ENCODE peak calls at places on chromosome 21, in four cellular contexts. X is CD8-positive, alpha-beta T cell; R is activated CD4-positive, alpha-beta memory T cell treated with anti-CD3 and anti-CD28 coated beads for 36 hours; Q is lung. L is an unnamed sample.

GRCh38 chr21:45818276-45818903 is 163.2 kb upstream of the COL6A1 start:
- DNase-seq in X (no peak), R (peak; percentile 52), Q (no peak), L (no peak)

GRCh38 chr21:15005391-15005790 is 59.4 kb downstream of the NRIP1 start:
- DNase-seq in X (peak; percentile 12), R (no peak), Q (no peak), L (peak; percentile 55)

GRCh38 chr21:40185208-40185607 is 318.0 kb downstream of the PCP4 start:
- DNase-seq in X (no peak), R (no peak), Q (no peak), L (no peak)

GRCh38 chr21:39185157-39185556 is 1.9 kb upstream of the PSMG1 start:
- DNase-seq in X (no peak), R (no peak), Q (no peak), L (no peak)

GRCh38 chr21:45405819-45406762 is 1.1 kb downstream of the COL18A1 start:
- DNase-seq in X (no peak), R (peak; percentile 28), Q (no peak), L (no peak)

GRCh38 chr21:24729568-24729967 is 877.7 kb downstream of the MRPL39 start:
- DNase-seq in X (no peak), R (no peak), Q (no peak), L (no peak)

GRCh38 chr21:41360072-41360821 is 1.6 kb upstream of the MX2 start:
- DNase-seq in X (no peak), R (no peak), Q (peak; percentile 16), L (no peak)

GRCh38 chr21:32306021-32306780 is 7.5 kb downstream of the MRAP start:
- DNase-seq in X (no peak), R (no peak), Q (no peak), L (no peak)

GRCh38 chr21:45444385-45444784 is 39.4 kb downstream of the COL18A1 start:
- DNase-seq in X (no peak), R (no peak), Q (no peak), L (no peak)

GRCh38 chr21:31948681-31949080 is 75.9 kb downstream of the HUNK start:
- DNase-seq in X (no peak), R (no peak), Q (no peak), L (no peak)